ENCODE peak calls at places on chromosomes 4 and X, in ten cellular contexts. K is IMR-90; X is ovary; A is Peyer's patch; R is tibial nerve; L is cardiac muscle cell; U is CD8-positive, alpha-beta T cell; I is body of pancreas; M is lung; Q is heart left ventricle. T is an unnamed sample.
A peak's percentile ranks its signal among the peaks of the same experiment; 100 is the strongest.

GRCh38 chr4:47913858-47914218 is 545 bp downstream of the NFXL1 start:
- DNase-seq in X (peak; percentile 41), K (no peak), U (no peak), A (peak; percentile 30), R (no peak), Q (peak; percentile 25), L (peak; percentile 8), M (peak; percentile 44), I (peak; percentile 55), T (peak; percentile 27)

GRCh38 chr4:142040043-142040442 is 403.7 kb downstream of the IL15 start:
- DNase-seq in R (no peak), U (no peak), M (no peak), A (no peak), I (no peak), K (no peak), Q (no peak), X (no peak), L (no peak), T (no peak)

GRCh38 chr4:76226418-76226817 is 12.8 kb upstream of the SCARB2 start:
- DNase-seq in U (no peak), I (no peak), K (no peak), A (no peak), R (no peak), Q (no peak), L (no peak), M (no peak), X (no peak), T (no peak)

GRCh38 chrX:50971390-50971789 is 60.9 kb downstream of the BMP15 start:
- DNase-seq in Q (no peak), X (no peak), U (no peak), L (peak; percentile 29), K (no peak), I (no peak), A (no peak), R (no peak), M (no peak), T (no peak)

GRCh38 chrX:109934935-109935334 is 68.0 kb upstream of the TMEM164 start:
- DNase-seq in Q (no peak), R (no peak), K (peak; percentile 11), U (no peak), X (no peak), A (no peak), I (no peak), L (peak; percentile 80), M (no peak), T (no peak)

GRCh38 chr4:121272526-121272925 is 108.3 kb downstream of the QRFPR start:
- DNase-seq in M (no peak), R (no peak), L (peak; percentile 68), X (no peak), A (no peak), I (no peak), K (peak; percentile 55), Q (no peak), U (no peak), T (no peak)

GRCh38 chr4:34486964-34487363 is 1757.3 kb downstream of the ARAP2 start:
- DNase-seq in A (no peak), U (no peak), X (no peak), K (no peak), M (no peak), L (no peak), Q (no peak), I (no peak), R (no peak), T (no peak)

GRCh38 chrX:53813663-53814440 is 127.3 kb upstream of the HUWE1 start:
- DNase-seq in M (no peak), X (no peak), A (no peak), R (no peak), I (no peak), U (no peak), L (no peak), Q (no peak), K (no peak), T (no peak)

GRCh38 chrX:9765072-9765736 is 443 bp downstream of the GPR143 start:
- DNase-seq in U (no peak), Q (no peak), I (no peak), X (no peak), R (no peak), A (no peak), L (no peak), M (no peak), K (no peak), T (no peak)

GRCh38 chr4:82823062-82823461 is 24.5 kb upstream of the SCD5 start:
- DNase-seq in I (no peak), A (no peak), X (no peak), L (no peak), M (no peak), U (no peak), R (no peak), K (peak; percentile 84), Q (no peak), T (no peak)

GRCh38 chr4:42653606-42654560 is 3.0 kb downstream of the ATP8A1 start:
- DNase-seq in U (no peak), Q (no peak), X (no peak), L (no peak), R (no peak), M (no peak), I (peak; percentile 23), A (no peak), K (no peak), T (no peak)

GRCh38 chr4:26860922-26861433 is 337 bp downstream of the STIM2 start:
- DNase-seq in U (peak; percentile 24), Q (peak; percentile 46), R (no peak), K (peak; percentile 44), A (peak; percentile 54), M (peak; percentile 36), I (peak; percentile 65), L (peak; percentile 72), X (peak; percentile 56), T (peak; percentile 55)

GRCh38 chr4:113169368-113169767 is 119.9 kb downstream of the ANK2 start:
- DNase-seq in L (no peak), K (no peak), A (no peak), R (no peak), I (no peak), Q (no peak), X (no peak), U (no peak), M (no peak), T (no peak)

DNA sequence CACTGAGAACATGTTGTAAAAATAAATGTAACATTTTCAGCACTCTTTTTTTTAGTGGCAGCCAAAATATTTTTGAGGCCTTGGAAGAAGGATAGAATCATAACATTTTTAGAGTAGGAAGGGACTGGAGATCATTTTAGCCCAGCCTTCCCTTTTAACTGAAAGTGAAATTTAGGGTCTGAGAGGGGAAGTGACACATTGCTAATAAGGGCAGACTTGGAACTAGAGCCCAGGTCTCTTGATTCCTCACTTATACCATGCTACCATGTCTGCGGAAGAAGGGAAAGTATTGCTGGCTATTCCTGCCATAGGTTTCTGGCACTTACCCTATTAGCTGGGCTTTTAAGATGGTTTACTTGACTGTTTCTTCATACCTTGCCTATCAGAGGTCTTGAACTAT is 4.8 kb downstream of the WDR44 start:
- DNase-seq in A (no peak), K (no peak), M (no peak), U (no peak), X (no peak), R (no peak), L (no peak), Q (no peak), I (no peak), T (no peak)
- H3K4me1 ChIP-seq in A (no peaks in the 10 kb centered on the region), K (peaks cover 8% of the 10 kb centered on the region), M (peaks cover 17% of the 10 kb centered on the region), U (peaks cover 52% of the 10 kb centered on the region), X (no peaks in the 10 kb centered on the region), R (no peaks in the 10 kb centered on the region), L (peaks cover 2% of the 10 kb centered on the region), Q (peaks cover 21% of the 10 kb centered on the region), I (no peaks in the 10 kb centered on the region), T (peaks cover 69% of the 10 kb centered on the region)

DNA sequence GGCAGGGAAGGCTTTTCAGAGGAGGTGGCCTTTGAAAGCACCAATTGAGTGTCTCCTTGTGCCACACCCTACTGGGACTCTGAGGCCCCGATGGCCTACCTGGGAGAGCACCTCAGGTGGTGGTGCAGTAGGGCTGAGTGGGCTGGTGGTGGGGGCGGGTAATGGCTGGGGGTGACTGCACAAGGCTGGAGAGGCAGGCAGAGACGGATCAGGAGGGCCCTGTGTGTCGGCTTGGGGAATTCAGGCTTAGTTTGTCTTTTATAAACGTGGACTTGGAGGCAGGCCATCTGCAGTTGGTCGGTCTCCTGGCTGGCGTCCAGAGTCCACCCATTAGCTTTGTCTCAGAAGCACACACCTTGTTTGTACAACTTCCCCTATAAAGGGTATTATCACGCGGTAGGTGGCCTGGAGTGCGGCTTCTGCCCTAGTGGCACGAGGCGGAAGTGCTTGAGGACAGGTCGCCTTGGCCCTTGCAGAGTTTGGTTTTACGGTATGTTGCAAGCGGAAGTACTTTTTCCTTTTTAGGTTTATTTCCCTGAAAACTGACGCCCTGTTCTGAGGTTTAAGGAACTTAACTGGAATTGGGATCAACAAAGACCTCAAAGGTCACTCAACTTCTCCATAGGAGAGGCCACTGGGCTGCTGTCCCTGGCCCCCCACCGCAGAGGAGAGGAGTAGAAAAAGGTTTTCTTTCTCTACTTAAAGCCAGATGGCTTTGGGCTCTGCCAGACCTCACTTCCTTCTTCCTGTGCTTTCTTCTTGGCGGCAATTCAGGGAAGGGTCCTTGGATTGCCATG is 8.0 kb downstream of the TBC1D14 start:
- DNase-seq in A (peak; percentile 83), L (peak; percentile 34), X (peak; percentile 70), R (peak; percentile 49), Q (peak; percentile 46), U (no peak), M (peak; percentile 91), I (peak; percentile 84), K (no peak), T (peak; percentile 61)
- TF ChIP-seq CTCF in A (peak; percentile 80), L (peak; percentile 41), X (no peak), R (peak; percentile 58), Q (no peak), U (peak; percentile 40), M (no peak), I (peak; percentile 57), K (peak; percentile 33), T (peak; percentile 57)

DNA sequence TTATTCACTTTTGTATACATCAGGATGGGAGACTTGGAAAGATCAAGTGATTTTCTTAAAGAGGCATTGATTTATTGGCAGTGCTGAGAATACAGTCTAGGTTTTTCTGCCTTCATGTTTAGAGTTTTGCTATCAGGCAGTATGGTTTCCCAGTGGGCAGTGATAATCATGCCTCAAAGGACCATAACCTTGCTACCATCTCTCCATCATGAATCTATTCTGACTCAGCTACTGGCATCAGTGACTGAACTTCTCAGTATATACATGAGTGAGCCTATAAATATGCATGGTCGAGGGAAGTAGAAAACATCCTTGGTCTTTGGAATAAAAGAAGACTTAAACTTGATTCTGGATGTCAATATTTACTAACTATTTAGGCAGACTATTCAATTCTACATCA is 562.0 kb upstream of the AADAT start:
- DNase-seq in M (no peak), R (no peak), K (peak; percentile 29), Q (no peak), I (no peak), A (no peak), L (no peak), U (no peak), X (no peak), T (no peak)
- H3K4me3 ChIP-seq in M (no peak overlapping the region), R (no peak overlapping the region), K (no peak overlapping the region), Q (no peak overlapping the region), I (no peak overlapping the region), A (no peak overlapping the region), L (no peak overlapping the region), U (no peak overlapping the region), X (no peak overlapping the region), T (no peak overlapping the region)

DNA sequence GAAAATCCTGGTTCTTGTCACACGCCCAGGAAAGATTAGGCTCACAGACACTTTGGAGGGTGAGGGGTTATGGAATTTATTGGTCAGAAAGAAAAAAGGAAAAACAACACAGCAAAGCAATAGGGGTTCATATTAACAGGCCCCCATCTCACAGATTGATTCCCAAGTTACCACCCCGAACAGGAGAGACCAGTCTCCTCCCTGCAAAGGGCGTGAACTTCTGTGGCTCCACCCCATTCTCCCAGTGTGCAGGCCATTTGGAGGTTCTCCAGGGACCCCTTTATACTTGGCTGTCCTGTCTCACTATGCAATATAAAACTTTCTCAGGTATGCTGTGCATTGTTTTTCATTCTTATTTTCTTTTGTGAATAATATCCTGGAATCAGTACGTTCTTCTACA is 7.4 kb downstream of the FGF2 start:
- DNase-seq in U (no peak), X (no peak), Q (no peak), R (no peak), M (no peak), A (no peak), K (no peak), I (no peak), L (no peak), T (no peak)
- H3K4me1 ChIP-seq in U (no peaks in the 10 kb centered on the region), X (peaks cover 5% of the 10 kb centered on the region), Q (no peaks in the 10 kb centered on the region), R (peaks cover 11% of the 10 kb centered on the region), M (no peaks in the 10 kb centered on the region), A (no peaks in the 10 kb centered on the region), K (peaks cover 16% of the 10 kb centered on the region), I (no peaks in the 10 kb centered on the region), L (no peaks in the 10 kb centered on the region), T (peaks cover 3% of the 10 kb centered on the region)